ENCODE peak calls at places on chromosomes 6 and 20, in seven cellular contexts. One of them, this sample, is unnamed.

GRCh38 chr20:32467506-32468312 is 109.6 kb downstream of the ASXL1 start:
- DNase-seq in H1: no peak
- DNase-seq in GM12878: no peak
- DNase-seq in HEK293T: no peak
- DNase-seq in K562: no peak
- DNase-seq in HepG2: no peak
- DNase-seq in WTC11: no peak
- DNase-seq in this sample: no peak

GRCh38 chr20:57613481-57613921 is 6.7 kb downstream of the ZBP1 start:
- DNase-seq in K562: no peak
- DNase-seq in H1: no peak
- DNase-seq in GM12878: no peak
- DNase-seq in HEK293T: no peak
- DNase-seq in WTC11: no peak
- DNase-seq in HepG2: no peak
- DNase-seq in this sample: no peak

GRCh38 chr6:163263196-163263595 is 151.3 kb upstream of the QKI start:
- DNase-seq in HEK293T: no peak
- DNase-seq in WTC11: no peak
- DNase-seq in GM12878: no peak
- DNase-seq in H1: no peak
- DNase-seq in K562: peak; percentile 13
- DNase-seq in HepG2: no peak
- DNase-seq in this sample: no peak

GRCh38 chr6:36098920-36099647 is 31.2 kb upstream of the MAPK13 start:
- DNase-seq in WTC11: no peak
- DNase-seq in H1: no peak
- DNase-seq in K562: peak; percentile 85
- DNase-seq in GM12878: no peak
- DNase-seq in HEK293T: no peak
- DNase-seq in HepG2: no peak
- DNase-seq in this sample: no peak

GRCh38 chr20:12262747-12263146 is 345.1 kb downstream of the BTBD3 start:
- DNase-seq in HEK293T: no peak
- DNase-seq in HepG2: no peak
- DNase-seq in K562: no peak
- DNase-seq in WTC11: no peak
- DNase-seq in GM12878: no peak
- DNase-seq in H1: no peak
- DNase-seq in this sample: no peak

GRCh38 chr20:5971203-5971602 is 20.8 kb downstream of the MCM8 start:
- DNase-seq in GM12878: no peak
- DNase-seq in HEK293T: no peak
- DNase-seq in HepG2: no peak
- DNase-seq in H1: no peak
- DNase-seq in WTC11: no peak
- DNase-seq in K562: no peak
- DNase-seq in this sample: no peak

GRCh38 chr6:30325150-30325872 is 1.4 kb upstream of the TRIM39 start:
- DNase-seq in H1: peak; percentile 66
- DNase-seq in WTC11: peak; percentile 80
- DNase-seq in K562: peak; percentile 92
- DNase-seq in GM12878: peak; percentile 23
- DNase-seq in HEK293T: peak; percentile 61
- DNase-seq in HepG2: peak; percentile 62
- DNase-seq in this sample: no peak

GRCh38 chr20:19750207-19750606 is 7.9 kb upstream of the RIN2 start:
- DNase-seq in HEK293T: no peak
- DNase-seq in WTC11: no peak
- DNase-seq in HepG2: no peak
- DNase-seq in H1: no peak
- DNase-seq in GM12878: no peak
- DNase-seq in K562: no peak
- DNase-seq in this sample: no peak

GRCh38 chr6:30391240-30391639 is 46.3 kb downstream of the RPP21 start:
- DNase-seq in K562: no peak
- DNase-seq in HEK293T: no peak
- DNase-seq in H1: no peak
- DNase-seq in HepG2: no peak
- DNase-seq in WTC11: no peak
- DNase-seq in GM12878: no peak
- DNase-seq in this sample: no peak

GRCh38 chr20:51869002-51869401 is 66.7 kb upstream of the SALL4 start:
- DNase-seq in HepG2: no peak
- DNase-seq in K562: no peak
- DNase-seq in HEK293T: no peak
- DNase-seq in H1: no peak
- DNase-seq in GM12878: no peak
- DNase-seq in WTC11: no peak
- DNase-seq in this sample: no peak

GRCh38 chr20:45997187-45997586 is 11.5 kb upstream of the MMP9 start:
- DNase-seq in WTC11: no peak
- DNase-seq in HepG2: no peak
- DNase-seq in GM12878: no peak
- DNase-seq in HEK293T: no peak
- DNase-seq in K562: no peak
- DNase-seq in H1: no peak
- DNase-seq in this sample: no peak

GRCh38 chr6:108238321-108238720 is 22.5 kb downstream of the SNX3 start:
- DNase-seq in HEK293T: no peak
- DNase-seq in WTC11: no peak
- DNase-seq in K562: no peak
- DNase-seq in GM12878: no peak
- DNase-seq in H1: no peak
- DNase-seq in HepG2: no peak
- DNase-seq in this sample: no peak

GRCh38 chr6:21294144-21294543 is 299.4 kb upstream of the SOX4 start:
- DNase-seq in HEK293T: no peak
- DNase-seq in WTC11: no peak
- DNase-seq in GM12878: no peak
- DNase-seq in HepG2: no peak
- DNase-seq in H1: no peak
- DNase-seq in K562: peak; percentile 4
- DNase-seq in this sample: no peak

GRCh38 chr20:39036851-39037250 is 74.7 kb downstream of the DHX35 start:
- DNase-seq in HEK293T: no peak
- DNase-seq in K562: no peak
- DNase-seq in H1: no peak
- DNase-seq in GM12878: no peak
- DNase-seq in HepG2: no peak
- DNase-seq in WTC11: no peak
- DNase-seq in this sample: no peak

GRCh38 chr6:148223424-148223842 is 119.2 kb upstream of the SASH1 start:
- DNase-seq in H1: no peak
- DNase-seq in HepG2: no peak
- DNase-seq in WTC11: no peak
- DNase-seq in HEK293T: no peak
- DNase-seq in K562: no peak
- DNase-seq in GM12878: no peak
- DNase-seq in this sample: no peak

DNA sequence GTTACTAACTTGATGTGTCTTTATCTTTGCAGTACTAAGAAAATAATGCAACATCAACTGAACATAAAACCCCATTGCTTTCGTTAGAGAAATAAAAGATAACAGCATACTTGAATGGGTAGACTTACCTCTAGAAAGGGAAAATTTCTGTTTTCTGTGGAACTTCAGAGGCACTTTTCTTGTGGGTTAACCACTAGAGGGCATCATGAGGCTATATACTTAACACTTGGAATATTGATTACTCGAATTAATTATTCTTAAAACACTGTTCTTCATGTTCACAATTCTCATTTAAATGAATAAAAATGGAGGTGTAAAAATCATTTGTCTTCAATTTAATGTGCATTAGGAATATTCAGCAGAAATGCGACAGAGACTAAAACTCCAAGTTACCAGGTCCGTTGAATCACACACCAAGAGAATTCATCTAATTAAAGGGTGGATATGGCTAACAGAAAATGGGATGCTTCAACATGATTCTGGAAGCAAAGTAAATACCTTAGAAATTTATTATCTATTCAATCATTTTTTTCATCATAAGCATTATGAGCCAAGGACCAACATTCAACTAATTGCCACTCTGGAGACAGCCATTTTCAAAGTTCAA is 330.8 kb upstream of the PREP start:
- DNase-seq in HepG2: peak; percentile 5
- DNase-seq in H1: no peak
- DNase-seq in K562: peak; percentile 47
- DNase-seq in GM12878: no peak
- DNase-seq in WTC11: no peak
- DNase-seq in HEK293T: no peak
- DNase-seq in this sample: peak; percentile 41
- TF ChIP-seq SP1 in HepG2: no peak
- TF ChIP-seq SP1 in H1: no peak
- TF ChIP-seq SP1 in K562: no peak
- TF ChIP-seq SP1 in GM12878: no peak
- TF ChIP-seq SP1 in WTC11: no peak
- TF ChIP-seq SP1 in HEK293T: no peak
- TF ChIP-seq SP1 in this sample: no peak

GRCh38 chr20:59421089-59421488 is 120.7 kb downstream of the EDN3 start:
- DNase-seq in K562: no peak
- DNase-seq in H1: no peak
- DNase-seq in HepG2: no peak
- DNase-seq in GM12878: no peak
- DNase-seq in WTC11: no peak
- DNase-seq in HEK293T: no peak
- DNase-seq in this sample: no peak
- TF ChIP-seq SP1 in K562: no peak
- TF ChIP-seq SP1 in H1: no peak
- TF ChIP-seq SP1 in HepG2: no peak
- TF ChIP-seq SP1 in GM12878: no peak
- TF ChIP-seq SP1 in WTC11: no peak
- TF ChIP-seq SP1 in HEK293T: no peak
- TF ChIP-seq SP1 in this sample: no peak

GRCh38 chr6:18441253-18441979 is 54.3 kb downstream of the RNF144B start:
- DNase-seq in HEK293T: no peak
- DNase-seq in WTC11: no peak
- DNase-seq in GM12878: no peak
- DNase-seq in H1: no peak
- DNase-seq in HepG2: no peak
- DNase-seq in K562: no peak
- DNase-seq in this sample: no peak
- TF ChIP-seq SP1 in HEK293T: no peak
- TF ChIP-seq SP1 in WTC11: no peak
- TF ChIP-seq SP1 in GM12878: no peak
- TF ChIP-seq SP1 in H1: no peak
- TF ChIP-seq SP1 in HepG2: no peak
- TF ChIP-seq SP1 in K562: no peak
- TF ChIP-seq SP1 in this sample: no peak

GRCh38 chr6:45754432-45754831 is 261.2 kb downstream of the CLIC5 start:
- DNase-seq in GM12878: no peak
- DNase-seq in HepG2: no peak
- DNase-seq in HEK293T: no peak
- DNase-seq in H1: no peak
- DNase-seq in K562: no peak
- DNase-seq in WTC11: no peak
- DNase-seq in this sample: no peak

GRCh38 chr6:45756611-45757010 is 259.0 kb downstream of the CLIC5 start:
- DNase-seq in K562: no peak
- DNase-seq in GM12878: no peak
- DNase-seq in H1: no peak
- DNase-seq in HEK293T: no peak
- DNase-seq in HepG2: no peak
- DNase-seq in WTC11: no peak
- DNase-seq in this sample: no peak

GRCh38 chr6:45759134-45759849 is 256.4 kb downstream of the CLIC5 start:
- DNase-seq in HepG2: no peak
- DNase-seq in WTC11: no peak
- DNase-seq in GM12878: no peak
- DNase-seq in H1: no peak
- DNase-seq in K562: no peak
- DNase-seq in HEK293T: no peak
- DNase-seq in this sample: no peak

GRCh38 chr6:45763281-45763680 is 252.4 kb downstream of the CLIC5 start:
- DNase-seq in H1: no peak
- DNase-seq in HEK293T: no peak
- DNase-seq in GM12878: no peak
- DNase-seq in HepG2: no peak
- DNase-seq in WTC11: no peak
- DNase-seq in K562: no peak
- DNase-seq in this sample: no peak

DNA sequence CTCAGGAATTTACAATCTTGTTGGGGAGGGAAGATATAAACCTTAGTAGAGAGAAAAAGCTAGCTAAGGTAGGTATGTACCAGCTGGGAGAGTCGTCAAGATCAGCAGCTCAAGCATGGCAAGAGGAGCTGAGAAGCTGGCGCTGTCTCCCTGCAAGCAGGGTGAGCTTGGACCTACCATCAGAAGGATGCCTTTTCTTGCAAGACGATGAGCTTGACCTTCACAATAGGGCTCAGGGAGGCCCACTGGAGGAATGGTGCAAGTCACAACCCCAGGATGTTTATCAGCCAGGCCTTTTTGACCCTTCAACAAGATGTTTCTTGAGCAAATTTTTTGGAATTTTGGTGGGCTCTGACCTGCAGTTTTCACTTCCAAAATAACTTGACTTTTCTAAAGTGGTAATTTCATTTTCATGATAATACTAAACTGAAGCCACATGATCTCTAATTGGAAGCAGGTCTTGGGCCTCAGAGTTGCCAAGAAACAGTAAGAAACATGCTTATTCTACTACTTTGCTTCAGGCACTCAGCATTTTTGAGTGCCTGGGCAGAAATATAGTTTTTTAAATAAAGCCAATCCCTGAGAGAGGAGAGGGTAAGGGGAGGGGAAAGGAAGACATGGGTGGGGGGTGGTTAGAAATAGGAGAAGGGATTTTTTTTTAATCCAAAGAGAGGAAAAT is 258.1 kb downstream of the CLIC5 start:
- DNase-seq in K562: no peak
- DNase-seq in GM12878: no peak
- DNase-seq in HEK293T: no peak
- DNase-seq in H1: no peak
- DNase-seq in WTC11: no peak
- DNase-seq in HepG2: no peak
- DNase-seq in this sample: no peak
- TF ChIP-seq SP1 in K562: no peak
- TF ChIP-seq SP1 in GM12878: no peak
- TF ChIP-seq SP1 in HEK293T: no peak
- TF ChIP-seq SP1 in H1: no peak
- TF ChIP-seq SP1 in WTC11: no peak
- TF ChIP-seq SP1 in HepG2: no peak
- TF ChIP-seq SP1 in this sample: no peak

GRCh38 chr6:126038234-126038633 is 51.9 kb downstream of the TRMT11 start:
- DNase-seq in HEK293T: no peak
- DNase-seq in GM12878: no peak
- DNase-seq in K562: no peak
- DNase-seq in H1: no peak
- DNase-seq in WTC11: no peak
- DNase-seq in HepG2: no peak
- DNase-seq in this sample: no peak
- TF ChIP-seq SP1 in HEK293T: no peak
- TF ChIP-seq SP1 in GM12878: no peak
- TF ChIP-seq SP1 in K562: no peak
- TF ChIP-seq SP1 in H1: no peak
- TF ChIP-seq SP1 in WTC11: no peak
- TF ChIP-seq SP1 in HepG2: no peak
- TF ChIP-seq SP1 in this sample: no peak

GRCh38 chr20:4573564-4574355 is 147.9 kb upstream of the PRND start:
- DNase-seq in GM12878: no peak
- DNase-seq in H1: no peak
- DNase-seq in WTC11: no peak
- DNase-seq in HEK293T: no peak
- DNase-seq in K562: no peak
- DNase-seq in HepG2: no peak
- DNase-seq in this sample: no peak
- TF ChIP-seq SP1 in GM12878: no peak
- TF ChIP-seq SP1 in H1: no peak
- TF ChIP-seq SP1 in WTC11: no peak
- TF ChIP-seq SP1 in HEK293T: no peak
- TF ChIP-seq SP1 in K562: no peak
- TF ChIP-seq SP1 in HepG2: no peak
- TF ChIP-seq SP1 in this sample: no peak